ENCODE peak calls at places on chromosomes 5 and 9, in ten cellular contexts. One of them, this sample, is unnamed.

GRCh38 chr5:115414406-115415142 is 118.1 kb upstream of the CCDC112 start:
- DNase-seq in iPS-NIHi11: no peak
- DNase-seq in HT-29: peak
- DNase-seq in NCI-H345: peak
- DNase-seq in Jurkat, Clone E6-1: no peak
- DNase-seq in HEK293T: no peak
- DNase-seq in brain microvascular endothelial cell: peak
- DNase-seq in sigmoid colon: peak
- DNase-seq in GM13976: peak
- DNase-seq in ACHN: no peak
- DNase-seq in this sample: peak

GRCh38 chr9:35835216-35835604 is 6.2 kb downstream of the TMEM8B start:
- DNase-seq in iPS-NIHi11: peak
- DNase-seq in HT-29: peak
- DNase-seq in NCI-H345: no peak
- DNase-seq in Jurkat, Clone E6-1: no peak
- DNase-seq in HEK293T: peak
- DNase-seq in brain microvascular endothelial cell: no peak
- DNase-seq in sigmoid colon: peak
- DNase-seq in GM13976: no peak
- DNase-seq in ACHN: no peak
- DNase-seq in this sample: peak

GRCh38 chr9:133144142-133144886 is 19.4 kb downstream of the GBGT1 start:
- DNase-seq in iPS-NIHi11: peak
- DNase-seq in HT-29: peak
- DNase-seq in NCI-H345: peak
- DNase-seq in Jurkat, Clone E6-1: peak
- DNase-seq in HEK293T: peak
- DNase-seq in brain microvascular endothelial cell: peak
- DNase-seq in sigmoid colon: peak
- DNase-seq in GM13976: peak
- DNase-seq in ACHN: peak
- DNase-seq in this sample: peak

GRCh38 chr9:135443811-135444470 is 35.6 kb upstream of the PPP1R26 start:
- DNase-seq in iPS-NIHi11: no peak
- DNase-seq in HT-29: no peak
- DNase-seq in NCI-H345: no peak
- DNase-seq in Jurkat, Clone E6-1: no peak
- DNase-seq in HEK293T: no peak
- DNase-seq in brain microvascular endothelial cell: no peak
- DNase-seq in sigmoid colon: no peak
- DNase-seq in GM13976: no peak
- DNase-seq in ACHN: no peak
- DNase-seq in this sample: no peak

GRCh38 chr9:114538241-114538640 is 33.0 kb upstream of the WHRN start:
- DNase-seq in iPS-NIHi11: peak
- DNase-seq in HT-29: peak
- DNase-seq in NCI-H345: no peak
- DNase-seq in Jurkat, Clone E6-1: peak
- DNase-seq in HEK293T: no peak
- DNase-seq in brain microvascular endothelial cell: no peak
- DNase-seq in sigmoid colon: no peak
- DNase-seq in GM13976: peak
- DNase-seq in ACHN: no peak
- DNase-seq in this sample: peak

GRCh38 chr9:137129089-137129455 is 9.9 kb upstream of the GRIN1 start:
- DNase-seq in iPS-NIHi11: peak
- DNase-seq in HT-29: peak
- DNase-seq in NCI-H345: no peak
- DNase-seq in Jurkat, Clone E6-1: no peak
- DNase-seq in HEK293T: no peak
- DNase-seq in brain microvascular endothelial cell: peak
- DNase-seq in sigmoid colon: no peak
- DNase-seq in GM13976: no peak
- DNase-seq in ACHN: no peak
- DNase-seq in this sample: peak

GRCh38 chr9:6931913-6932312 is 174.1 kb downstream of the KDM4C start:
- DNase-seq in iPS-NIHi11: no peak
- DNase-seq in HT-29: peak
- DNase-seq in NCI-H345: no peak
- DNase-seq in Jurkat, Clone E6-1: no peak
- DNase-seq in HEK293T: no peak
- DNase-seq in brain microvascular endothelial cell: peak
- DNase-seq in sigmoid colon: no peak
- DNase-seq in GM13976: no peak
- DNase-seq in ACHN: peak
- DNase-seq in this sample: no peak

GRCh38 chr9:129007035-129007765 is 20.9 kb downstream of the SH3GLB2 start:
- DNase-seq in iPS-NIHi11: no peak
- DNase-seq in HT-29: no peak
- DNase-seq in NCI-H345: no peak
- DNase-seq in Jurkat, Clone E6-1: no peak
- DNase-seq in HEK293T: no peak
- DNase-seq in brain microvascular endothelial cell: no peak
- DNase-seq in sigmoid colon: peak
- DNase-seq in GM13976: no peak
- DNase-seq in ACHN: no peak
- DNase-seq in this sample: peak

GRCh38 chr5:42852826-42853225 is 41.1 kb upstream of the SELENOP start:
- DNase-seq in iPS-NIHi11: no peak
- DNase-seq in HT-29: no peak
- DNase-seq in NCI-H345: no peak
- DNase-seq in Jurkat, Clone E6-1: no peak
- DNase-seq in HEK293T: no peak
- DNase-seq in brain microvascular endothelial cell: no peak
- DNase-seq in sigmoid colon: no peak
- DNase-seq in GM13976: no peak
- DNase-seq in ACHN: no peak
- DNase-seq in this sample: no peak

GRCh38 chr9:81671880-81672280 is 17.5 kb downstream of the TLE1 start:
- DNase-seq in iPS-NIHi11: no peak
- DNase-seq in HT-29: no peak
- DNase-seq in NCI-H345: no peak
- DNase-seq in Jurkat, Clone E6-1: no peak
- DNase-seq in HEK293T: no peak
- DNase-seq in brain microvascular endothelial cell: no peak
- DNase-seq in sigmoid colon: peak
- DNase-seq in GM13976: no peak
- DNase-seq in ACHN: no peak
- DNase-seq in this sample: peak

GRCh38 chr5:113179156-113179555 is 202.6 kb downstream of the DCP2 start:
- DNase-seq in iPS-NIHi11: no peak
- DNase-seq in HT-29: no peak
- DNase-seq in NCI-H345: no peak
- DNase-seq in Jurkat, Clone E6-1: no peak
- DNase-seq in HEK293T: no peak
- DNase-seq in brain microvascular endothelial cell: no peak
- DNase-seq in sigmoid colon: no peak
- DNase-seq in GM13976: no peak
- DNase-seq in ACHN: no peak
- DNase-seq in this sample: peak

GRCh38 chr9:126673689-126674364 is 60.1 kb downstream of the LMX1B start:
- DNase-seq in iPS-NIHi11: no peak
- DNase-seq in HT-29: no peak
- DNase-seq in NCI-H345: peak
- DNase-seq in Jurkat, Clone E6-1: no peak
- DNase-seq in HEK293T: no peak
- DNase-seq in brain microvascular endothelial cell: no peak
- DNase-seq in sigmoid colon: no peak
- DNase-seq in GM13976: no peak
- DNase-seq in ACHN: no peak
- DNase-seq in this sample: peak

GRCh38 chr5:133729800-133730199 is 117.5 kb upstream of the FSTL4 start:
- DNase-seq in iPS-NIHi11: no peak
- DNase-seq in HT-29: no peak
- DNase-seq in NCI-H345: no peak
- DNase-seq in Jurkat, Clone E6-1: no peak
- DNase-seq in HEK293T: no peak
- DNase-seq in brain microvascular endothelial cell: no peak
- DNase-seq in sigmoid colon: peak
- DNase-seq in GM13976: no peak
- DNase-seq in ACHN: no peak
- DNase-seq in this sample: no peak

GRCh38 chr5:170591055-170591454 is 87.2 kb downstream of the KCNIP1 start:
- DNase-seq in iPS-NIHi11: no peak
- DNase-seq in HT-29: no peak
- DNase-seq in NCI-H345: no peak
- DNase-seq in Jurkat, Clone E6-1: no peak
- DNase-seq in HEK293T: no peak
- DNase-seq in brain microvascular endothelial cell: no peak
- DNase-seq in sigmoid colon: peak
- DNase-seq in GM13976: no peak
- DNase-seq in ACHN: peak
- DNase-seq in this sample: peak

GRCh38 chr9:90815183-90815943 is 13.7 kb downstream of the SYK start:
- DNase-seq in iPS-NIHi11: no peak
- DNase-seq in HT-29: peak
- DNase-seq in NCI-H345: no peak
- DNase-seq in Jurkat, Clone E6-1: peak
- DNase-seq in HEK293T: no peak
- DNase-seq in brain microvascular endothelial cell: no peak
- DNase-seq in sigmoid colon: peak
- DNase-seq in GM13976: no peak
- DNase-seq in ACHN: no peak
- DNase-seq in this sample: peak

GRCh38 chr5:138654281-138654867 is 79.2 kb upstream of the HSPA9 start:
- DNase-seq in iPS-NIHi11: no peak
- DNase-seq in HT-29: no peak
- DNase-seq in NCI-H345: no peak
- DNase-seq in Jurkat, Clone E6-1: peak
- DNase-seq in HEK293T: no peak
- DNase-seq in brain microvascular endothelial cell: peak
- DNase-seq in sigmoid colon: no peak
- DNase-seq in GM13976: peak
- DNase-seq in ACHN: no peak
- DNase-seq in this sample: no peak

GRCh38 chr5:97009212-97009898 is 73.5 kb downstream of the LNPEP start:
- DNase-seq in iPS-NIHi11: no peak
- DNase-seq in HT-29: no peak
- DNase-seq in NCI-H345: no peak
- DNase-seq in Jurkat, Clone E6-1: peak
- DNase-seq in HEK293T: no peak
- DNase-seq in brain microvascular endothelial cell: no peak
- DNase-seq in sigmoid colon: no peak
- DNase-seq in GM13976: peak
- DNase-seq in ACHN: no peak
- DNase-seq in this sample: peak

GRCh38 chr9:134597041-134597913 is 44.3 kb upstream of the COL5A1 start:
- DNase-seq in iPS-NIHi11: no peak
- DNase-seq in HT-29: no peak
- DNase-seq in NCI-H345: peak
- DNase-seq in Jurkat, Clone E6-1: no peak
- DNase-seq in HEK293T: no peak
- DNase-seq in brain microvascular endothelial cell: peak
- DNase-seq in sigmoid colon: no peak
- DNase-seq in GM13976: no peak
- DNase-seq in ACHN: no peak
- DNase-seq in this sample: no peak

GRCh38 chr9:122075135-122076030 is 17.7 kb downstream of the TTLL11 start:
- DNase-seq in iPS-NIHi11: no peak
- DNase-seq in HT-29: no peak
- DNase-seq in NCI-H345: no peak
- DNase-seq in Jurkat, Clone E6-1: no peak
- DNase-seq in HEK293T: no peak
- DNase-seq in brain microvascular endothelial cell: peak
- DNase-seq in sigmoid colon: no peak
- DNase-seq in GM13976: no peak
- DNase-seq in ACHN: no peak
- DNase-seq in this sample: no peak

This sample was measured in NCI-H69.